ENCODE peak calls at places on chromosome 16, in five cellular contexts. J is fibroblast of lung, P is GM23248, D is left ventricle myocardium inferior, T is IMR-90. L is an unnamed sample.

GRCh38 chr16:72921620-72922019 is 126.3 kb downstream of the ZFHX3 start:
- DNase-seq in J (peak; percentile 50), P (peak; percentile 36), D (no peak), T (peak; percentile 32), L (no peak)

GRCh38 chr16:12539185-12539929 is 264.3 kb downstream of the CPPED1 start:
- DNase-seq in J (peak; percentile 18), P (peak; percentile 74), D (no peak), T (peak; percentile 80), L (no peak)

GRCh38 chr16:24736758-24737157 is 7.3 kb downstream of the TNRC6A start:
- DNase-seq in J (no peak), P (no peak), D (no peak), T (no peak), L (peak; percentile 42)

GRCh38 chr16:5367960-5368359 is 270.4 kb upstream of the EEF2KMT start:
- DNase-seq in J (no peak), P (no peak), D (no peak), T (no peak), L (no peak)

GRCh38 chr16:46717692-46718091 is 28.2 kb downstream of the ORC6 start:
- DNase-seq in J (no peak), P (no peak), D (no peak), T (no peak), L (no peak)

GRCh38 chr16:85569615-85570212 is 43.4 kb upstream of the GSE1 start:
- DNase-seq in J (peak; percentile 56), P (peak; percentile 47), D (no peak), T (peak; percentile 78), L (no peak)

GRCh38 chr16:61900482-61900881 is 135.8 kb downstream of the CDH8 start:
- DNase-seq in J (no peak), P (peak; percentile 76), D (no peak), T (no peak), L (no peak)

GRCh38 chr16:81620796-81621195 is 158.3 kb upstream of the PLCG2 start:
- DNase-seq in J (no peak), P (no peak), D (no peak), T (peak; percentile 19), L (no peak)

GRCh38 chr16:15507299-15507958 is 73.0 kb downstream of the BMERB1 start:
- DNase-seq in J (peak; percentile 31), P (peak; percentile 90), D (no peak), T (peak; percentile 53), L (peak; percentile 16)

GRCh38 chr16:56950881-56951771 is 10.6 kb upstream of the CETP start:
- DNase-seq in J (no peak), P (peak; percentile 83), D (peak; percentile 23), T (peak; percentile 51), L (no peak)

GRCh38 chr16:24054649-24055560 is 201.2 kb upstream of the CACNG3 start:
- DNase-seq in J (no peak), P (no peak), D (no peak), T (no peak), L (no peak)

GRCh38 chr16:81610144-81610842 is 165.7 kb downstream of the CMIP start:
- DNase-seq in J (peak; percentile 75), P (peak; percentile 97), D (peak; percentile 81), T (peak; percentile 84), L (peak; percentile 57)

GRCh38 chr16:19757026-19757425 is 39.0 kb downstream of the IQCK start:
- DNase-seq in J (peak; percentile 11), P (peak; percentile 23), D (no peak), T (peak; percentile 58), L (no peak)

GRCh38 chr16:89084814-89085612 is 8.6 kb upstream of the ACSF3 start:
- DNase-seq in J (no peak), P (no peak), D (no peak), T (no peak), L (no peak)

GRCh38 chr16:69105501-69106361 is at the start of gene HAS3:
- DNase-seq in J (peak; percentile 53), P (peak; percentile 75), D (peak; percentile 50), T (peak; percentile 48), L (peak; percentile 71)

GRCh38 chr16:14629612-14629918 is 495 bp downstream of the PARN start:
- DNase-seq in J (peak; percentile 5), P (peak; percentile 50), D (no peak), T (no peak), L (no peak)

GRCh38 chr16:17414421-17414820 is 56.3 kb downstream of the XYLT1 start:
- DNase-seq in J (no peak), P (no peak), D (no peak), T (no peak), L (no peak)

GRCh38 chr16:58460219-58460610 is 39.7 kb upstream of the NDRG4 start:
- DNase-seq in J (no peak), P (no peak), D (no peak), T (no peak), L (no peak)
- H3K4me1 ChIP-seq in J (no peaks in the 10 kb centered on the region), P (no peaks in the 10 kb centered on the region), D (peaks cover 52% of the 10 kb centered on the region), T (no peaks in the 10 kb centered on the region), L (peaks cover 53% of the 10 kb centered on the region)

DNA sequence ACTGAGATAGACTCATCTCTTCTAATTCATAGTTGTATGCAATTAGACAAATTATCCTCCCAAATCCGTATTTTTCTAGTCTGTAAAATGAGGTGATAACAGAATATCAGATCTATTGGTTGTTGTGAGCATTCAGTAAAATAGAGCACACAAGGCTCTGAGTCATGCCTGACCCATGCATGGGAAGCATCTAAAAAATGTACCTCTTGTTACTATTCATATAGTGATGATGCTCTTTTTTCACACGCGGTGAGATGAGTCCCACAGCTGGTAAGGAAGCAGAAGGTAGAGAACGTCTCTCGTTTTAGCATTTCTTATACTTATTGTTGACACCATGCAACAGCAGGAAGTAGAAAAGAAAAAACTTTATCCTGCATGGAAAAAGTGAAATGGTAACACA is 215.7 kb downstream of the TMEM114 start:
- DNase-seq in J (no peak), P (peak; percentile 2), D (no peak), T (no peak), L (no peak)
- H3K4me1 ChIP-seq in J (no peaks in the 10 kb centered on the region), P (no peaks in the 10 kb centered on the region), D (no peaks in the 10 kb centered on the region), T (no peaks in the 10 kb centered on the region), L (no peaks in the 10 kb centered on the region)

GRCh38 chr16:4316103-4316731 is 350 bp downstream of the GLIS2 start:
- DNase-seq in J (no peak), P (peak; percentile 73), D (no peak), T (no peak), L (no peak)
- H3K4me1 ChIP-seq in J (peaks cover 24% of the 10 kb centered on the region), P (peaks cover 17% of the 10 kb centered on the region), D (peaks cover 69% of the 10 kb centered on the region), T (peaks cover 22% of the 10 kb centered on the region), L (peaks cover 20% of the 10 kb centered on the region)

GRCh38 chr16:87368029-87368765 is 15.4 kb downstream of the FBXO31 start:
- DNase-seq in J (no peak), P (no peak), D (no peak), T (no peak), L (no peak)
- H3K4me1 ChIP-seq in J (peaks cover 7% of the 10 kb centered on the region), P (no peaks in the 10 kb centered on the region), D (peaks cover 92% of the 10 kb centered on the region), T (peaks cover 8% of the 10 kb centered on the region), L (no peaks in the 10 kb centered on the region)

DNA sequence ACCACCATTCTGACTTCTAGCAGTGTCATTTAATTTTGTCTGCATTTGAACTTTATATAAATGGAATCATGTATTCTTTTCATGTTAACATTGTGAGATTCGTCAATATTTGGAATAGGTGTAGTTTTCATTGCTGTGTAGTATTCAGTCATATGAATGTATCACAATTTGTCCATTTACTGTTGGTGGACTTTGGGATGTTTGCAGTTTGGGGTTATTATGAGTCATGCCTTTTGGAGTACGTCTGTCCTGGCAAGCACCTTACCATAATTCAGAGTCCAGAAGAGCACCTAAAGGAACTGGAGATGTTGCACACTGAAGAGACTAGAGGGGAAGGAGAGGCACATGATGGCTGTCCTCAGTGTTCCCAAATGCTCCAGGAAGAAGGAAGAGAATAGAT is 3.1 kb upstream of the PHKG2 start:
- DNase-seq in J (no peak), P (no peak), D (no peak), T (no peak), L (no peak)
- H3K4me1 ChIP-seq in J (peaks cover 25% of the 10 kb centered on the region), P (peaks cover 30% of the 10 kb centered on the region), D (peaks cover 43% of the 10 kb centered on the region), T (peaks cover 14% of the 10 kb centered on the region), L (peaks cover 33% of the 10 kb centered on the region)

GRCh38 chr16:84138824-84139627 is 6.0 kb downstream of the HSDL1 start:
- DNase-seq in J (peak; percentile 54), P (peak; percentile 73), D (no peak), T (peak; percentile 52), L (peak; percentile 67)

GRCh38 chr16:84139628-84140258 is 5.2 kb downstream of the HSDL1 start:
- DNase-seq in J (no peak), P (no peak), D (no peak), T (no peak), L (no peak)

GRCh38 chr16:84143081-84143480 is 1.9 kb downstream of the HSDL1 start:
- DNase-seq in J (no peak), P (no peak), D (no peak), T (no peak), L (no peak)

GRCh38 chr16:84143784-84144199 is 1.2 kb downstream of the HSDL1 start:
- DNase-seq in J (peak; percentile 10), P (peak; percentile 21), D (no peak), T (no peak), L (no peak)

DNA sequence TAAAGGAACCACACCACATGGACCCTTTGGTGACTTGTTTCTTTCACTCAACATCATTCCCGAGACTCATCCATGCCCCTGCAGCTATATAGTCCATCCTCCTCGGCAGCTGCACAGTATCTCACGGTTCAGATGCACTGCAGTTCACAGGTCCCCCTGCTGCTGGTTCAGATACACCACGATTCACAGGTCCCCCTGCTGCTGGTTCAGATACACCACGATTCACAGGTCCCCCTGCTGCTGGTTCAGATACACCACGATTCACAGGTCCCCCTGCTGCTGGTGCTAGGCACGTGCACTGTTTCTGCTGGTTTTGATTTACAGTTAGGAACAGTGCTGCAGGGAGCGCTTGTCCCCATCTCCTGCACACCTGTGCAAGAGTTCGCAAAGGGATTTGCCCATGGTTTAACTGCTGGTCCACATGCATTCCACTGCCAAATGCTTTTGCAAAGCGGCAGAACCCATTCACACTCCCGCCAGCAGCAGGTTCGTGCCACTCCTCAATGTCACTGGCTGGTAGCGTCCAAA is 3.8 kb downstream of the HSDL1 start:
- DNase-seq in J (no peak), P (no peak), D (no peak), T (no peak), L (no peak)
- H3K4me1 ChIP-seq in J (peaks cover 2% of the 10 kb centered on the region), P (peaks cover 13% of the 10 kb centered on the region), D (peaks cover 57% of the 10 kb centered on the region), T (peaks cover 25% of the 10 kb centered on the region), L (peaks cover 28% of the 10 kb centered on the region)

L was measured in PC-9.